ENCODE peak calls at places on chromosomes 7 and 10, in eight cellular contexts. One of them, this sample, is unnamed.

GRCh38 chr10:35217458-35217857 is 90.8 kb downstream of the CREM start:
- DNase-seq in HEK293T: no peak
- DNase-seq in Ammon's horn: peak
- DNase-seq in mucosa of gallbladder: no peak
- DNase-seq in memory B cell: no peak
- DNase-seq in A549: no peak
- DNase-seq in osteocyte: no peak
- DNase-seq in CD8-positive, alpha-beta T cell: no peak
- DNase-seq in this sample: no peak

GRCh38 chr7:88566174-88566729 is 193.2 kb upstream of the ZNF804B start:
- DNase-seq in mucosa of gallbladder: no peak
- DNase-seq in memory B cell: no peak
- DNase-seq in A549: no peak
- DNase-seq in CD8-positive, alpha-beta T cell: no peak
- DNase-seq in HEK293T: no peak
- DNase-seq in Ammon's horn: no peak
- DNase-seq in osteocyte: no peak
- DNase-seq in this sample: no peak

GRCh38 chr7:98286701-98287485 is 5.4 kb downstream of the BRI3 start:
- DNase-seq in mucosa of gallbladder: no peak
- DNase-seq in osteocyte: no peak
- DNase-seq in HEK293T: no peak
- DNase-seq in Ammon's horn: no peak
- DNase-seq in CD8-positive, alpha-beta T cell: no peak
- DNase-seq in A549: no peak
- DNase-seq in memory B cell: no peak
- DNase-seq in this sample: no peak

GRCh38 chr7:112204776-112205347 is 1.3 kb downstream of the DOCK4 start:
- DNase-seq in osteocyte: no peak
- DNase-seq in HEK293T: no peak
- DNase-seq in mucosa of gallbladder: no peak
- DNase-seq in CD8-positive, alpha-beta T cell: no peak
- DNase-seq in Ammon's horn: peak
- DNase-seq in A549: peak
- DNase-seq in memory B cell: peak
- DNase-seq in this sample: no peak

GRCh38 chr7:22394739-22395138 is 37.8 kb upstream of the RAPGEF5 start:
- DNase-seq in mucosa of gallbladder: no peak
- DNase-seq in HEK293T: no peak
- DNase-seq in memory B cell: no peak
- DNase-seq in CD8-positive, alpha-beta T cell: no peak
- DNase-seq in Ammon's horn: no peak
- DNase-seq in osteocyte: no peak
- DNase-seq in A549: no peak
- DNase-seq in this sample: no peak

GRCh38 chr10:100803908-100804307 is 58.5 kb downstream of the PAX2 start:
- DNase-seq in osteocyte: no peak
- DNase-seq in Ammon's horn: no peak
- DNase-seq in CD8-positive, alpha-beta T cell: no peak
- DNase-seq in A549: no peak
- DNase-seq in mucosa of gallbladder: no peak
- DNase-seq in HEK293T: no peak
- DNase-seq in memory B cell: no peak
- DNase-seq in this sample: no peak

GRCh38 chr10:123275183-123275549 is 121.0 kb downstream of the BUB3 start:
- DNase-seq in mucosa of gallbladder: no peak
- DNase-seq in memory B cell: no peak
- DNase-seq in Ammon's horn: no peak
- DNase-seq in A549: no peak
- DNase-seq in osteocyte: no peak
- DNase-seq in HEK293T: no peak
- DNase-seq in CD8-positive, alpha-beta T cell: no peak
- DNase-seq in this sample: no peak

GRCh38 chr10:36621346-36621745 is 504.1 kb upstream of the ANKRD30A start:
- DNase-seq in Ammon's horn: no peak
- DNase-seq in osteocyte: no peak
- DNase-seq in CD8-positive, alpha-beta T cell: no peak
- DNase-seq in HEK293T: no peak
- DNase-seq in memory B cell: no peak
- DNase-seq in mucosa of gallbladder: no peak
- DNase-seq in A549: no peak
- DNase-seq in this sample: no peak

GRCh38 chr10:131559450-131559911 is 248.0 kb upstream of the TCERG1L start:
- DNase-seq in A549: no peak
- DNase-seq in Ammon's horn: no peak
- DNase-seq in CD8-positive, alpha-beta T cell: no peak
- DNase-seq in mucosa of gallbladder: no peak
- DNase-seq in HEK293T: no peak
- DNase-seq in memory B cell: no peak
- DNase-seq in osteocyte: peak
- DNase-seq in this sample: no peak

GRCh38 chr7:102426268-102427031 is 6.9 kb upstream of the ORAI2 start:
- DNase-seq in osteocyte: no peak
- DNase-seq in mucosa of gallbladder: no peak
- DNase-seq in Ammon's horn: peak
- DNase-seq in CD8-positive, alpha-beta T cell: peak
- DNase-seq in A549: no peak
- DNase-seq in HEK293T: no peak
- DNase-seq in memory B cell: peak
- DNase-seq in this sample: no peak

GRCh38 chr7:135114622-135115021 is 33.2 kb upstream of the TMEM140 start:
- DNase-seq in osteocyte: no peak
- DNase-seq in CD8-positive, alpha-beta T cell: no peak
- DNase-seq in A549: no peak
- DNase-seq in memory B cell: no peak
- DNase-seq in Ammon's horn: no peak
- DNase-seq in HEK293T: no peak
- DNase-seq in mucosa of gallbladder: no peak
- DNase-seq in this sample: no peak

GRCh38 chr10:77842652-77843212 is 83.8 kb downstream of the DLG5 start:
- DNase-seq in mucosa of gallbladder: no peak
- DNase-seq in A549: no peak
- DNase-seq in HEK293T: no peak
- DNase-seq in osteocyte: no peak
- DNase-seq in CD8-positive, alpha-beta T cell: no peak
- DNase-seq in Ammon's horn: no peak
- DNase-seq in memory B cell: no peak
- DNase-seq in this sample: no peak

GRCh38 chr10:79981673-79982485 is 33.0 kb upstream of the SFTPD start:
- DNase-seq in Ammon's horn: peak
- DNase-seq in memory B cell: no peak
- DNase-seq in CD8-positive, alpha-beta T cell: no peak
- DNase-seq in osteocyte: no peak
- DNase-seq in A549: peak
- DNase-seq in mucosa of gallbladder: peak
- DNase-seq in HEK293T: no peak
- DNase-seq in this sample: no peak

GRCh38 chr7:28626629-28627262 is 214.4 kb downstream of the CREB5 start:
- DNase-seq in Ammon's horn: peak
- DNase-seq in HEK293T: peak
- DNase-seq in memory B cell: peak
- DNase-seq in osteocyte: no peak
- DNase-seq in A549: peak
- DNase-seq in mucosa of gallbladder: no peak
- DNase-seq in CD8-positive, alpha-beta T cell: no peak
- DNase-seq in this sample: no peak

GRCh38 chr10:119750391-119751230 is 24.8 kb downstream of the INPP5F start:
- DNase-seq in osteocyte: peak
- DNase-seq in CD8-positive, alpha-beta T cell: peak
- DNase-seq in Ammon's horn: peak
- DNase-seq in HEK293T: peak
- DNase-seq in mucosa of gallbladder: peak
- DNase-seq in A549: peak
- DNase-seq in memory B cell: peak
- DNase-seq in this sample: peak

GRCh38 chr7:138891446-138891810 is 89.8 kb downstream of the KIAA1549 start:
- DNase-seq in memory B cell: no peak
- DNase-seq in Ammon's horn: no peak
- DNase-seq in mucosa of gallbladder: no peak
- DNase-seq in osteocyte: no peak
- DNase-seq in HEK293T: no peak
- DNase-seq in CD8-positive, alpha-beta T cell: no peak
- DNase-seq in A549: no peak
- DNase-seq in this sample: no peak

GRCh38 chr10:89980166-89980565 is 278.8 kb downstream of the KIF20B start:
- DNase-seq in Ammon's horn: no peak
- DNase-seq in osteocyte: no peak
- DNase-seq in A549: no peak
- DNase-seq in memory B cell: no peak
- DNase-seq in HEK293T: no peak
- DNase-seq in CD8-positive, alpha-beta T cell: no peak
- DNase-seq in mucosa of gallbladder: no peak
- DNase-seq in this sample: no peak

GRCh38 chr7:24284699-24285506 is 913 bp downstream of the NPY start:
- DNase-seq in A549: no peak
- DNase-seq in memory B cell: no peak
- DNase-seq in HEK293T: no peak
- DNase-seq in Ammon's horn: no peak
- DNase-seq in CD8-positive, alpha-beta T cell: no peak
- DNase-seq in osteocyte: no peak
- DNase-seq in mucosa of gallbladder: no peak
- DNase-seq in this sample: no peak

GRCh38 chr10:119575506-119575905 is 21.3 kb downstream of the TIAL1 start:
- DNase-seq in memory B cell: no peak
- DNase-seq in osteocyte: no peak
- DNase-seq in HEK293T: no peak
- DNase-seq in Ammon's horn: no peak
- DNase-seq in A549: peak
- DNase-seq in mucosa of gallbladder: no peak
- DNase-seq in CD8-positive, alpha-beta T cell: no peak
- DNase-seq in this sample: no peak

GRCh38 chr7:16711730-16712129 is 41.8 kb upstream of the TSPAN13 start:
- DNase-seq in memory B cell: no peak
- DNase-seq in CD8-positive, alpha-beta T cell: no peak
- DNase-seq in A549: no peak
- DNase-seq in osteocyte: no peak
- DNase-seq in HEK293T: no peak
- DNase-seq in mucosa of gallbladder: no peak
- DNase-seq in Ammon's horn: no peak
- DNase-seq in this sample: no peak